ENCODE peak calls at places on chromosomes 13 and 19, in five cellular contexts. J is HepG2, C is H1, Q is GM12878, R is GM12891. K is an unnamed sample.

GRCh38 chr13:87295636-87296035 is 375.5 kb upstream of the SLITRK5 start:
- DNase-seq in J (no peak), C (no peak), Q (no peak), R (no peak), K (no peak)

GRCh38 chr19:6270076-6270745 is 9.6 kb downstream of the MLLT1 start:
- DNase-seq in J (no peak), C (no peak), Q (no peak), R (no peak), K (no peak)

GRCh38 chr13:85969331-85969730 is 170.1 kb upstream of the SLITRK6 start:
- DNase-seq in J (no peak), C (no peak), Q (no peak), R (no peak), K (no peak)

GRCh38 chr13:114260818-114261217 is 20.6 kb upstream of the UPF3A start:
- DNase-seq in J (no peak), C (no peak), Q (peak), R (no peak), K (no peak)

GRCh38 chr13:105847532-105848295 is 687.7 kb downstream of the EFNB2 start:
- DNase-seq in J (no peak), C (no peak), Q (no peak), R (no peak), K (no peak)

GRCh38 chr13:104181526-104182231 is 1115.5 kb upstream of the SLC10A2 start:
- DNase-seq in J (no peak), C (no peak), Q (no peak), R (no peak), K (no peak)

GRCh38 chr19:30171795-30172642 is 200.2 kb upstream of the ZNF536 start:
- DNase-seq in J (no peak), C (no peak), Q (no peak), R (no peak), K (no peak)

GRCh38 chr19:51573331-51573730 is 2.2 kb downstream of the ZNF175 start:
- DNase-seq in J (no peak), C (no peak), Q (no peak), R (no peak), K (no peak)

GRCh38 chr13:46983881-46984280 is 87.0 kb upstream of the HTR2A start:
- DNase-seq in J (peak), C (no peak), Q (peak), R (peak), K (no peak)

GRCh38 chr19:58551123-58551497 is 3.8 kb downstream of the CHMP2A start:
- DNase-seq in J (no peak), C (no peak), Q (no peak), R (no peak), K (no peak)

GRCh38 chr13:113408562-113408961 is 44.6 kb upstream of the GRTP1 start:
- DNase-seq in J (no peak), C (no peak), Q (no peak), R (no peak), K (no peak)

GRCh38 chr19:33752018-33752790 is 44.5 kb upstream of the KCTD15 start:
- DNase-seq in J (no peak), C (no peak), Q (no peak), R (no peak), K (no peak)

GRCh38 chr13:99356216-99357089 is 49.3 kb upstream of the GPR183 start:
- DNase-seq in J (no peak), C (peak), Q (peak), R (peak), K (peak)

GRCh38 chr19:39843919-39844793 is 2.0 kb downstream of the FBL start:
- DNase-seq in J (peak), C (no peak), Q (no peak), R (no peak), K (no peak)

GRCh38 chr19:1261512-1261862 is 7.6 kb upstream of the CIRBP start:
- DNase-seq in J (no peak), C (no peak), Q (no peak), R (no peak), K (no peak)

GRCh38 chr19:49533551-49534488 is 6.0 kb downstream of the RCN3 start:
- DNase-seq in J (no peak), C (peak), Q (peak), R (peak), K (peak)

GRCh38 chr19:54299515-54299914 is 13.5 kb downstream of the LILRA5 start:
- DNase-seq in J (no peak), C (no peak), Q (no peak), R (no peak), K (no peak)

GRCh38 chr13:38686635-38687245 is at the start of gene FREM2:
- DNase-seq in J (no peak), C (peak), Q (no peak), R (no peak), K (no peak)

GRCh38 chr13:63161219-63161618 is 1745.6 kb upstream of the PCDH20 start:
- DNase-seq in J (no peak), C (no peak), Q (no peak), R (no peak), K (no peak)

GRCh38 chr19:18763674-18764590 is 27.2 kb downstream of the COMP start:
- DNase-seq in J (no peak), C (no peak), Q (no peak), R (no peak), K (no peak)

GRCh38 chr19:53909471-53910169 is 542 bp downstream of the CACNG7 start:
- DNase-seq in J (no peak), C (peak), Q (no peak), R (no peak), K (no peak)

GRCh38 chr19:41327076-41327475 is 17.1 kb downstream of the CCDC97 start:
- DNase-seq in J (no peak), C (no peak), Q (no peak), R (no peak), K (no peak)

GRCh38 chr13:26695360-26695705 is 65.3 kb downstream of the GPR12 start:
- DNase-seq in J (no peak), C (no peak), Q (no peak), R (no peak), K (no peak)

GRCh38 chr19:4709440-4710280 is 14.0 kb downstream of the DPP9 start:
- DNase-seq in J (no peak), C (no peak), Q (no peak), R (no peak), K (no peak)

GRCh38 chr19:51325161-51325979 is 13.9 kb downstream of the IGLON5 start:
- DNase-seq in J (no peak), C (no peak), Q (no peak), R (no peak), K (no peak)

GRCh38 chr19:29741226-29741625 is 26.2 kb upstream of the C19orf12 start:
- DNase-seq in J (no peak), C (no peak), Q (no peak), R (no peak), K (no peak)

GRCh38 chr19:6393982-6394412 is 1.0 kb upstream of the GTF2F1 start:
- DNase-seq in J (no peak), C (no peak), Q (peak), R (peak), K (no peak)

DNA sequence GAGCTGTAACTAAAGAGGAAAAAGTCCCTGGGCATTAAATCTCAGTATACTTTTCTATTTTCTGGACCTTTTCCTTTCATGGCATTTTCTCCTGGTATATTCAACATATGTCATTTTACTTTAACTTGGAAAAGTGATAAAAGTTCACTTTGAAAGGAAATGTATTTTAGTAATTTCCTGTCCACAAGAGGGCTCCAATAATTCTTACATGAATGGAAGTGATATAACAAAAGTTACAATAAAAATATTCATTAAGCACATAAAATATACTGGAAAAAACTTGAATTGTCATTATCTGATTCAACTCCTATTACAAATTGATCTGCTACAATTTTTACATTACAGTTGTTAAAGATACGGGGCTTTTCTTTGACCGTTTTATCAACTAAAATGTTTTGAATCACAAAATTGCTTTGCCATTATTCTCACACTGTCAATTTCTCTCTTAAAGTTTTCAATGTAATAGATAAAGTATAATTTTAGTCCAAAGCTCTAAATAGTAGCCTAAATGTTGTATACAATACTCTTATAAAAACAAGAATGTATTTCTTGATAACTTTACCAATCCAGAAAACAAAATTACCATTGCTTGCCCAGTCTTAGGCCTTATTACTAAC is 4.9 kb downstream of the UBL3 start:
- DNase-seq in J (no peak), C (no peak), Q (no peak), R (no peak), K (no peak)
- TF ChIP-seq TAF1 in J (no peak), C (no peak), Q (no peak), R (no peak), K (no peak)

GRCh38 chr19:16801599-16801998 is 27.6 kb upstream of the SIN3B start:
- DNase-seq in J (no peak), C (no peak), Q (no peak), R (no peak), K (no peak)
- TF ChIP-seq TAF1 in J (no peak), C (no peak), Q (no peak), R (no peak), K (no peak)

DNA sequence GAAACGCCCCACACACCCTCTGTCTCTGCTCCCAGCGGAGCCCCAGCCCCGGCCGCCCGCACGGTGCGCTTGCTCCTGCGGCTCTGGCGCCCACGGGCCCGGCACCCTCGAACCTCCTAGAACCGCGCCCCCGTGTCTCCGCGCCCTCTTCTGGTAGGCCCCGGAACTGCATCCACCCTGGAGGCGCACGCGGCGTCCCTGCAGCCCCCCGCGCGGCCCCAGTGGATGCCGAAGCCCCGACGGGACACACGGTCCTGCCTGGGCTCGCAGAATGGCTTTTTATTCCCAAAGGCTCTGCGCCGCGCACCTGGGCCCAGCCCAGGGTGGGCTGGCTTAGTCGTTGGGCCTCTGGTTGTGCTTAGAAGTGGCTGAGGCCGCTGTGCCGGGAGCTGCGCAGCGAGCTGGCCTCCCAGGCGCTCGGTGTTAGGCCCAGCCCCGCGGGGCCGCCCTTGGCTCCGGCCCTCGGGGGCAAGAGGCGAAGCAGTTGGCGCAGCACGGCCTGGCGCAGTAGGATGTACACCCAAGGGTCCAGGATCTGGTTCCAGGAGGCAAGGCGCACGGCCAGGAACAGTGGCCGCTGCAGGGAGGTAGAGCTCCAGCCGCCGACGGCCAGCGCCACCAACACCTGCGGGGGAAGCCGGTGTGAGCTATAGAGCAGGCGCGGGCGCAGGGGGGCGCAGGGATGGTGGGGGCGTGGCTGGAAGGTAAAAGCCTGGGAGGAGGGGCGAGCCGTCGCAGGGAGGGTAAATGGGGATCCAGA is 2.8 kb downstream of the PTGER1 start:
- DNase-seq in J (no peak), C (peak), Q (no peak), R (peak), K (peak)
- TF ChIP-seq TAF1 in J (no peak), C (peak), Q (no peak), R (no peak), K (no peak)

DNA sequence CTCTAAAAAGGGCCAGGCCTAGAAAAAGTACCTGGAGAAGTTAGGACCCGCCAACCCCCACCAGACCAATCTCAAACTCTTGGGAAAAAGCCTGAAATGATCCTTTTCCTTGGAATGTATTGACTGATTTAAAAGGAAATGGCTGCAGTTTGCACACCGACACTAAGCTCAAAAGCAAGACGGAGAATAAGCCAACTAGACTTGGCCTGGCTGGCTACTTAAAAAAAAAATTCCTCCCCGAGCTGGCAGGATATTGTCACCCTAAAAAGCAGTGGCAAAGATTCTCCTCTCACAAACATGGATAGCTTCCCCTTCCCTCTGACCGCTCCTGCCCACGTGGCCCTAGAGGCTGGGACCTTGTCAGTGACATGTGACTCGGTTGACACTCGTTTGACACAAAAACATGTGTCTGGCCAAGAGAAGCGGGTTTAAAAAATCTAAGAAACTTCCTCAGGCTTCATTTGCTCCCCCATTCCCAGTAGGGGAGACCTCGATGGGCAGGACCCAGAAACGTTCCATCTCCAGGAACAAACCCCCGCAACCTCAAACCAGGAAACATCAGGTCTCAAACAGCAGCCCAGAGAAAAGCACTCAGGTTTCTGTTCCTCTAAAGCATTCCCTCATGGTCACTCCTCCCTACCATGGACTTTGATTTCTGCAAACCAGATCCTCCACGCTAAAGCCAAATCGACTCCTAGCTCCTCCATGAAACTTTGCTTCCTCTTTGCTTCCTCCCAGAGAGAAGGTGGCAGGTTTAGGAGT is 1.3 kb downstream of the RFX1 start:
- DNase-seq in J (peak), C (no peak), Q (peak), R (no peak), K (no peak)
- TF ChIP-seq TAF1 in J (no peak), C (no peak), Q (no peak), R (peak), K (no peak)

DNA sequence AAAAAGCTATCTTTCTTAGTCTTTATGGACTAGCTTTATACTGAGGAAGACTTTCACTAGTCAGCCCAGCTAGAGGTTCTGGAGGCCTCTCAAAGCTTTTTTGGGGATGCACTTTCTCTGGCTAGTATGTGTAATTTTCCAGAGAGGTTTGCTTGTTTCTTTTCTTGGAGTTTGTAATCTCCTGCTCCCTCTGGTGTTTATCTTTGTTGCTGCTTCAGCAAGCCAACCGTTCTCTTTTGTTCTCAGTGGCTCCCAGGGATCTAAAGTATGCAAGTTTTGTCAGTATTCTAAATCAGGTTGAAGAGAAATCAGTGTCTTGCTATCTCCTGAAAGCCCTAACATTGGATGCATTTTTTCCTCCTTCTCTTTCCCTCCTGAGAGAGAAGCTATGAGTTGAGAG is 121.1 kb upstream of the MYO16 start:
- DNase-seq in J (peak), C (no peak), Q (no peak), R (no peak), K (no peak)
- TF ChIP-seq TAF1 in J (no peak), C (no peak), Q (no peak), R (no peak), K (no peak)

DNA sequence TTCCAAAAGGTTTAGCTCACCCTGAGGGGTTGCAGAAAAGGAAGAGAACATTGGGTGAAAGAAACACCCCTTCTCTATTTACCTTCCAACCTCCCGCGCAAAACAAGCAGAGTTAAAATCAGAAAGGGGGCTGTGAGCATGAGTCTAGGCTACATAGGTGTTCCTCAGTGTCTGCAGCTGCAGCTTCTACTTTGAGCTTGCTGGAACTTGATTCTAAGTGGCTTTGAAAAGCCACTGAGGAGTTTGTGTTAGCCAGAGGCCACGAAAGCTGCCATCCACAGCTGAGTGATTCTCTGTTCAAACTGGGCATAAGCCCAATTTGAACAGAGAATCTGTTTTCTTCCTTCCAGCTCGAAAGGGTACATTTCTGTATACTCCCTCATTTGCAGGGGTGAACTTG is 343.9 kb downstream of the PCDH9 start:
- DNase-seq in J (no peak), C (no peak), Q (no peak), R (no peak), K (no peak)
- TF ChIP-seq TAF1 in J (no peak), C (no peak), Q (no peak), R (no peak), K (no peak)

DNA sequence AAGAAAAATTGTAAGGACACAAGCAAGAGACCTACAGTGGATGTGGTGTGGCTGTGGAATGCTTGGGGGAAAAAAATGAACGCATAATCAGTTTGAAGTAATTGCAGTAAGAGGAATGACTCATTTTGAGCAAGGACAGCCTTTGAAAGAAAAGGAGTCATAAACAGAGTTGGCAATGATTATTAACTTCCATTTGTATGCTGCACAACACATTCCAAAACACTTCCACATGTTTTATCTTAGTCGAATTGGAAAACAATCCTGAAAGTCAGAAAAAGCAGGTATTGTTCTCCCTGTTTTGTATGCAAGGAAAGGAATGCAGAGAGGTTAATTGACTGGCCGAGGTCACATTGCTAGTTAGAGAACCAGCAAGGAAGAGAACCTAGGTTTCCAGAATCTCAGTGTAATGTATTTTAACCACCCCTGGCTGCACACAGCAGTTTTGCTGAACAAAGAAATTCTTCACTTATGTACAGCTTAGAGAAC is 630.0 kb upstream of the MIR17HG start:
- DNase-seq in J (no peak), C (no peak), Q (no peak), R (no peak), K (no peak)
- TF ChIP-seq TAF1 in J (no peak), C (no peak), Q (no peak), R (no peak), K (no peak)

K was measured in GM12892.